ENCODE peak calls at places on chromosomes 16 and 17, in nine cellular contexts. V, L, H, T, J, U, Q, F and E are unnamed samples.

GRCh38 chr17:50318551-50319310 is 27.2 kb upstream of the XYLT2 start:
- DNase-seq in V (no peak), L (no peak), H (no peak), T (no peak), J (no peak), U (no peak), Q (no peak), F (no peak), E (no peak)

GRCh38 chr16:56773531-56773930 is 43.6 kb downstream of the NUP93 start:
- DNase-seq in V (no peak), L (no peak), H (no peak), T (no peak), J (no peak), U (no peak), Q (no peak), F (no peak), E (no peak)

GRCh38 chr16:72203401-72203800 is 31.4 kb upstream of the PMFBP1 start:
- DNase-seq in V (peak), L (no peak), H (no peak), T (peak), J (peak), U (no peak), Q (peak), F (peak), E (no peak)

GRCh38 chr17:82065193-82065637 is 389 bp downstream of the DUS1L start:
- DNase-seq in V (no peak), L (no peak), H (peak), T (no peak), J (no peak), U (peak), Q (peak), F (no peak), E (no peak)

GRCh38 chr16:51287231-51287630 is 136.2 kb upstream of the SALL1 start:
- DNase-seq in V (no peak), L (no peak), H (no peak), T (no peak), J (no peak), U (no peak), Q (no peak), F (no peak), E (no peak)

GRCh38 chr17:67156269-67157199 is 88.5 kb downstream of the HELZ start:
- DNase-seq in V (no peak), L (no peak), H (no peak), T (no peak), J (no peak), U (no peak), Q (no peak), F (no peak), E (no peak)

GRCh38 chr17:51439395-51440229 is 179.3 kb downstream of the UTP18 start:
- DNase-seq in V (no peak), L (no peak), H (no peak), T (no peak), J (no peak), U (no peak), Q (no peak), F (no peak), E (no peak)

GRCh38 chr17:12620200-12620720 is 45.4 kb upstream of the MYOCD start:
- DNase-seq in V (peak), L (no peak), H (no peak), T (no peak), J (no peak), U (no peak), Q (no peak), F (peak), E (no peak)

GRCh38 chr17:44906010-44906646 is 6.9 kb upstream of the EFTUD2 start:
- DNase-seq in V (peak), L (no peak), H (no peak), T (no peak), J (no peak), U (peak), Q (no peak), F (peak), E (no peak)

GRCh38 chr17:11485802-11486421 is 112.4 kb upstream of the DNAH9 start:
- DNase-seq in V (no peak), L (no peak), H (no peak), T (no peak), J (no peak), U (no peak), Q (no peak), F (no peak), E (no peak)

GRCh38 chr16:62041401-62041800 is 5.2 kb upstream of the CDH8 start:
- DNase-seq in V (peak), L (peak), H (no peak), T (no peak), J (no peak), U (peak), Q (no peak), F (peak), E (peak)

GRCh38 chr17:80109713-80110446 is 8.5 kb downstream of the GAA start:
- DNase-seq in V (no peak), L (no peak), H (no peak), T (no peak), J (no peak), U (no peak), Q (no peak), F (no peak), E (no peak)

GRCh38 chr17:31754239-31754945 is 104.7 kb downstream of the COPRS start:
- DNase-seq in V (peak), L (no peak), H (no peak), T (no peak), J (no peak), U (no peak), Q (no peak), F (peak), E (no peak)

GRCh38 chr16:24257965-24258364 is 1.8 kb downstream of the CACNG3 start:
- DNase-seq in V (no peak), L (no peak), H (no peak), T (no peak), J (no peak), U (no peak), Q (peak), F (no peak), E (no peak)

GRCh38 chr17:42408076-42408475 is 15.0 kb downstream of the CAVIN1 start:
- DNase-seq in V (no peak), L (no peak), H (no peak), T (no peak), J (no peak), U (no peak), Q (no peak), F (no peak), E (no peak)

GRCh38 chr17:73474370-73474988 is 162.7 kb upstream of the CDC42EP4 start:
- DNase-seq in V (no peak), L (peak), H (no peak), T (no peak), J (peak), U (peak), Q (no peak), F (peak), E (peak)

GRCh38 chr17:246851-247421 is 65.5 kb upstream of the DOC2B start:
- DNase-seq in V (no peak), L (no peak), H (no peak), T (no peak), J (peak), U (no peak), Q (no peak), F (no peak), E (no peak)

GRCh38 chr17:17364338-17364667 is 61.1 kb downstream of the NT5M start:
- DNase-seq in V (no peak), L (no peak), H (no peak), T (no peak), J (no peak), U (no peak), Q (no peak), F (no peak), E (no peak)

GRCh38 chr17:245611-246010 is 64.2 kb upstream of the DOC2B start:
- DNase-seq in V (no peak), L (no peak), H (no peak), T (no peak), J (peak), U (no peak), Q (no peak), F (no peak), E (no peak)

GRCh38 chr17:68290268-68290954 is 516 bp downstream of the SLC16A6 start:
- DNase-seq in V (no peak), L (peak), H (peak), T (peak), J (no peak), U (no peak), Q (peak), F (peak), E (peak)

GRCh38 chr16:85753559-85753958 is 2.7 kb upstream of the C16orf74 start:
- DNase-seq in V (no peak), L (no peak), H (no peak), T (no peak), J (no peak), U (no peak), Q (no peak), F (no peak), E (no peak)

GRCh38 chr17:45226620-45227019 is 4.9 kb downstream of the FMNL1 start:
- DNase-seq in V (no peak), L (no peak), H (no peak), T (no peak), J (no peak), U (no peak), Q (peak), F (no peak), E (no peak)

GRCh38 chr17:59696682-59697277 is 10.4 kb downstream of the PTRH2 start:
- DNase-seq in V (no peak), L (no peak), H (no peak), T (no peak), J (no peak), U (no peak), Q (no peak), F (no peak), E (no peak)

GRCh38 chr17:77769215-77769614 is 189.3 kb upstream of the TNRC6C start:
- DNase-seq in V (no peak), L (no peak), H (no peak), T (no peak), J (no peak), U (no peak), Q (peak), F (no peak), E (no peak)